ENCODE peak calls at places on chromosome 2, in six cellular contexts. A is A673; P is astrocyte of the spinal cord; U is stomach; T is IMR-90; B is stimulated activated CD4-positive, alpha-beta T cell treated with anti-CD3 and anti-CD28 coated beads, Interleukin-15, amount 100 ng/mL, for 48 hours. E is an unnamed sample.

GRCh38 chr2:63840081-63840784 is 1.5 kb upstream of the UGP2 start:
- DNase-seq in A (no peak), P (peak), U (peak), T (no peak), B (no peak), E (no peak)

GRCh38 chr2:61255580-61256437 is 93.8 kb downstream of the C2orf74 start:
- DNase-seq in A (no peak), P (peak), U (no peak), T (peak), B (no peak), E (peak)

GRCh38 chr2:70516596-70516995 is 37.0 kb downstream of the TGFA start:
- DNase-seq in A (no peak), P (no peak), U (no peak), T (no peak), B (no peak), E (no peak)

GRCh38 chr2:3631851-3632659 is 25.9 kb upstream of the ALLC start:
- DNase-seq in A (no peak), P (no peak), U (peak), T (no peak), B (no peak), E (no peak)

GRCh38 chr2:224716921-224717320 is 756 bp upstream of the CCDC195 start:
- DNase-seq in A (no peak), P (no peak), U (no peak), T (no peak), B (no peak), E (no peak)

GRCh38 chr2:21024722-21025389 is 19.0 kb downstream of the APOB start:
- DNase-seq in A (no peak), P (no peak), U (no peak), T (no peak), B (no peak), E (no peak)

GRCh38 chr2:70995227-70995729 is 605 bp upstream of the TEX261 start:
- DNase-seq in A (peak), P (peak), U (peak), T (peak), B (no peak), E (peak)

GRCh38 chr2:73449404-73449803 is 63.8 kb downstream of the ALMS1 start:
- DNase-seq in A (no peak), P (no peak), U (no peak), T (no peak), B (no peak), E (no peak)